ENCODE peak calls at places on chromosomes 13 and 19, in eight cellular contexts. Y, V, K, P, D, O, T and C are unnamed samples.

GRCh38 chr13:92407858-92408257 is 818.7 kb upstream of the GPC6 start:
- DNase-seq in Y (no peak), T (no peak), P (no peak), O (no peak), K (no peak), V (no peak), D (no peak), C (peak)

GRCh38 chr13:60397693-60398437 is 845 bp downstream of the TDRD3 start:
- DNase-seq in O (peak), T (peak), K (peak), Y (peak), D (no peak), P (peak), V (peak), C (peak)

GRCh38 chr19:40365010-40365409 is 16.5 kb downstream of the PLD3 start:
- DNase-seq in D (no peak), Y (no peak), K (no peak), V (no peak), T (no peak), P (no peak), O (no peak), C (no peak)

GRCh38 chr19:16033136-16033530 is 43.2 kb upstream of the TPM4 start:
- DNase-seq in O (no peak), K (no peak), P (no peak), D (no peak), T (no peak), Y (no peak), V (no peak), C (no peak)

GRCh38 chr13:59823495-59823894 is 340.2 kb downstream of the DIAPH3 start:
- DNase-seq in T (no peak), P (peak), V (no peak), D (peak), K (no peak), O (no peak), Y (no peak), C (no peak)

GRCh38 chr19:5023128-5023571 is 54.2 kb downstream of the KDM4B start:
- DNase-seq in V (no peak), Y (no peak), O (no peak), T (no peak), P (no peak), K (no peak), D (no peak), C (no peak)

GRCh38 chr19:8396563-8397203 is 6.5 kb downstream of the RAB11B start:
- DNase-seq in K (peak), V (peak), T (peak), Y (peak), D (no peak), O (no peak), P (peak), C (peak)

GRCh38 chr13:51000576-51001260 is 91.1 kb downstream of the RNASEH2B start:
- DNase-seq in Y (no peak), O (peak), V (no peak), T (no peak), K (no peak), D (peak), P (peak), C (no peak)

GRCh38 chr19:18649371-18650047 is 12.7 kb downstream of the KLHL26 start:
- DNase-seq in D (no peak), T (peak), O (no peak), V (no peak), K (peak), Y (no peak), P (peak), C (peak)

GRCh38 chr13:25963681-25964080 is 88.1 kb downstream of the SHISA2 start:
- DNase-seq in D (no peak), K (no peak), Y (no peak), T (no peak), V (no peak), P (peak), O (no peak), C (no peak)

GRCh38 chr19:13689050-13689449 is 75.3 kb upstream of the MRI1 start:
- DNase-seq in Y (no peak), K (no peak), T (no peak), P (peak), O (peak), V (no peak), D (no peak), C (peak)

GRCh38 chr13:30376426-30377311 is 45.6 kb upstream of the UBE2L5 start:
- DNase-seq in K (no peak), O (no peak), P (no peak), D (no peak), V (peak), Y (peak), T (no peak), C (no peak)

GRCh38 chr13:95643009-95643408 is 1.5 kb downstream of the DZIP1 start:
- DNase-seq in K (no peak), D (no peak), P (no peak), V (no peak), T (no peak), O (no peak), Y (no peak), C (no peak)

GRCh38 chr13:28049880-28050871 is 50.2 kb downstream of the FLT3 start:
- DNase-seq in K (no peak), P (no peak), V (no peak), Y (no peak), T (no peak), O (no peak), D (no peak), C (peak)

GRCh38 chr13:49371943-49372636 is 71.8 kb downstream of the CAB39L start:
- DNase-seq in T (no peak), P (peak), K (no peak), Y (no peak), O (peak), V (peak), D (no peak), C (no peak)

GRCh38 chr13:94369862-94370491 is 109.5 kb downstream of the DCT start:
- DNase-seq in V (no peak), Y (no peak), K (no peak), O (peak), D (no peak), T (no peak), P (peak), C (no peak)

GRCh38 chr19:37963190-37963947 is 56.4 kb downstream of the SIPA1L3 start:
- DNase-seq in P (peak), D (no peak), T (peak), K (no peak), O (peak), Y (no peak), V (no peak), C (no peak)

GRCh38 chr19:19342086-19343015 is 21.7 kb downstream of the MAU2 start:
- DNase-seq in P (peak), O (peak), V (no peak), D (no peak), K (peak), T (peak), Y (no peak), C (peak)

GRCh38 chr13:108214511-108215383 is 589 bp downstream of the LIG4 start:
- DNase-seq in P (no peak), O (peak), K (peak), Y (no peak), D (no peak), V (no peak), T (peak), C (peak)

GRCh38 chr19:29578349-29578748 is 27.7 kb upstream of the POP4 start:
- DNase-seq in T (no peak), V (no peak), D (no peak), O (no peak), P (no peak), Y (no peak), K (no peak), C (peak)

GRCh38 chr19:30441011-30441410 is 68.8 kb downstream of the ZNF536 start:
- DNase-seq in T (no peak), P (no peak), D (no peak), Y (no peak), K (no peak), O (no peak), V (no peak), C (no peak)

GRCh38 chr13:85093808-85094207 is 705.4 kb downstream of the SLITRK6 start:
- DNase-seq in K (peak), T (no peak), V (no peak), D (no peak), P (no peak), Y (no peak), O (no peak), C (no peak)

GRCh38 chr19:6533000-6533328 is 2.1 kb downstream of the TNFSF9 start:
- DNase-seq in P (no peak), T (no peak), K (no peak), Y (no peak), D (no peak), O (no peak), V (no peak), C (peak)

GRCh38 chr13:36163809-36164308 is 32.7 kb upstream of the DCLK1 start:
- DNase-seq in K (peak), Y (no peak), V (no peak), D (peak), T (peak), O (peak), P (peak), C (no peak)

GRCh38 chr19:49442354-49442753 is 1.0 kb upstream of the SLC17A7 start:
- DNase-seq in K (no peak), D (no peak), V (no peak), P (no peak), T (no peak), Y (no peak), O (peak), C (no peak)

GRCh38 chr13:51501592-51502205 is 48.9 kb upstream of the INTS6 start:
- DNase-seq in D (no peak), P (peak), V (no peak), Y (no peak), K (no peak), T (no peak), O (no peak), C (no peak)

GRCh38 chr13:93169980-93170379 is 56.6 kb upstream of the GPC6 start:
- DNase-seq in D (peak), K (peak), O (no peak), P (peak), T (no peak), Y (no peak), V (no peak), C (no peak)

GRCh38 chr19:11658954-11659353 is 61.7 kb downstream of the ZNF627 start:
- DNase-seq in T (no peak), D (no peak), Y (no peak), K (no peak), P (no peak), V (no peak), O (no peak), C (no peak)

GRCh38 chr19:5225486-5226345 is 114.9 kb downstream of the PTPRS start:
- DNase-seq in D (no peak), O (no peak), V (no peak), P (no peak), K (no peak), Y (no peak), T (no peak), C (peak)

GRCh38 chr13:80705371-80706163 is 364.6 kb upstream of the SPRY2 start:
- DNase-seq in T (peak), K (no peak), O (no peak), P (no peak), Y (no peak), V (no peak), D (no peak), C (no peak)

GRCh38 chr19:49847731-49848696 is 2.9 kb upstream of the PTOV1 start:
- DNase-seq in K (no peak), O (no peak), P (peak), D (peak), Y (no peak), V (no peak), T (no peak), C (no peak)

GRCh38 chr13:34533941-34534340 is 408.1 kb upstream of the NBEA start:
- DNase-seq in D (no peak), O (no peak), Y (no peak), K (no peak), V (no peak), T (no peak), P (no peak), C (no peak)

GRCh38 chr13:73090116-73090811 is 31.5 kb downstream of the KLF5 start:
- DNase-seq in V (no peak), D (peak), O (no peak), Y (no peak), P (peak), T (no peak), K (peak), C (peak)

GRCh38 chr13:99371956-99372355 is 64.8 kb upstream of the GPR183 start:
- DNase-seq in P (no peak), V (peak), D (no peak), Y (peak), T (no peak), O (no peak), K (no peak), C (no peak)

GRCh38 chr19:2474232-2475017 is 1.5 kb upstream of the GADD45B start:
- DNase-seq in V (peak), Y (peak), D (no peak), T (peak), P (peak), O (peak), K (peak), C (peak)

GRCh38 chr19:52028027-52028779 is at the start of gene ZNF614:
- DNase-seq in Y (peak), D (peak), K (peak), P (peak), O (peak), V (peak), T (peak), C (peak)

GRCh38 chr13:24458736-24459135 is 53.8 kb downstream of the PARP4 start:
- DNase-seq in P (no peak), V (no peak), K (no peak), D (no peak), O (no peak), T (no peak), Y (no peak), C (no peak)

GRCh38 chr19:39372047-39372802 is 18.7 kb downstream of the PAF1 start:
- DNase-seq in Y (no peak), P (peak), T (peak), V (no peak), D (peak), O (no peak), K (peak), C (no peak)